ENCODE peak calls at places on chromosome 11, in six cellular contexts. G is suprapubic skin, U is stomach, E is substantia nigra, M is brain microvascular endothelial cell, Z is H1. A is an unnamed sample.

GRCh38 chr11:67996622-67997459 is 7.1 kb downstream of the UNC93B1 start:
- DNase-seq in G (peak), U (peak), E (peak), M (peak), Z (peak), A (no peak)

GRCh38 chr11:76860539-76861475 is at the start of gene ACER3:
- DNase-seq in G (peak), U (peak), E (peak), M (peak), Z (peak), A (peak)

GRCh38 chr11:89477175-89477574 is 14.0 kb downstream of the NOX4 start:
- DNase-seq in G (no peak), U (peak), E (no peak), M (no peak), Z (no peak), A (no peak)

GRCh38 chr11:73956876-73957653 is 6.2 kb downstream of the DNAJB13 start:
- DNase-seq in G (no peak), U (no peak), E (no peak), M (no peak), Z (no peak), A (no peak)

GRCh38 chr11:40508307-40508706 is 951.1 kb downstream of the LRRC4C start:
- DNase-seq in G (no peak), U (no peak), E (no peak), M (no peak), Z (no peak), A (no peak)

GRCh38 chr11:94762208-94762607 is 5.9 kb upstream of the AMOTL1 start:
- DNase-seq in G (no peak), U (no peak), E (no peak), M (no peak), Z (no peak), A (no peak)

GRCh38 chr11:41989173-41989572 is 529.7 kb upstream of the LRRC4C start:
- DNase-seq in G (no peak), U (no peak), E (no peak), M (peak), Z (no peak), A (no peak)

GRCh38 chr11:108788565-108789199 is 123.8 kb downstream of the DDX10 start:
- DNase-seq in G (no peak), U (no peak), E (no peak), M (peak), Z (no peak), A (no peak)

GRCh38 chr11:133403900-133404299 is 128.4 kb downstream of the OPCML start:
- DNase-seq in G (no peak), U (no peak), E (no peak), M (no peak), Z (no peak), A (no peak)

GRCh38 chr11:104402812-104403521 is 239.0 kb upstream of the PDGFD start:
- DNase-seq in G (no peak), U (no peak), E (no peak), M (no peak), Z (peak), A (no peak)

GRCh38 chr11:128629516-128630106 is 42.3 kb upstream of the ETS1 start:
- DNase-seq in G (no peak), U (no peak), E (no peak), M (no peak), Z (no peak), A (no peak)

GRCh38 chr11:27116684-27117083 is 76.1 kb downstream of the BBOX1 start:
- DNase-seq in G (no peak), U (no peak), E (no peak), M (peak), Z (no peak), A (no peak)

GRCh38 chr11:64931290-64931689 is 4.4 kb downstream of the GPHA2 start:
- DNase-seq in G (no peak), U (no peak), E (no peak), M (no peak), Z (no peak), A (no peak)

GRCh38 chr11:128471138-128471661 is 116.2 kb downstream of the ETS1 start:
- DNase-seq in G (no peak), U (no peak), E (no peak), M (no peak), Z (no peak), A (peak)

GRCh38 chr11:8658210-8658968 is 24.1 kb downstream of the TRIM66 start:
- DNase-seq in G (no peak), U (no peak), E (peak), M (no peak), Z (no peak), A (no peak)

GRCh38 chr11:20118209-20118608 is 42.1 kb downstream of the DBX1 start:
- DNase-seq in G (no peak), U (no peak), E (no peak), M (no peak), Z (no peak), A (no peak)

GRCh38 chr11:69598147-69598546 is 42.8 kb upstream of the CCND1 start:
- DNase-seq in G (peak), U (no peak), E (peak), M (no peak), Z (no peak), A (no peak)

GRCh38 chr11:76661835-76662434 is 8.6 kb downstream of the LRRC32 start:
- DNase-seq in G (peak), U (no peak), E (no peak), M (peak), Z (no peak), A (no peak)

GRCh38 chr11:128804481-128804880 is 62.6 kb downstream of the KCNJ1 start:
- DNase-seq in G (no peak), U (no peak), E (no peak), M (peak), Z (no peak), A (no peak)

GRCh38 chr11:78961186-78961782 is 386.6 kb upstream of the NARS2 start:
- DNase-seq in G (no peak), U (peak), E (peak), M (no peak), Z (peak), A (no peak)

GRCh38 chr11:113553235-113553634 is 78.0 kb upstream of the DRD2 start:
- DNase-seq in G (no peak), U (no peak), E (no peak), M (peak), Z (peak), A (no peak)

GRCh38 chr11:27507561-27508322 is 1.2 kb upstream of the LIN7C start:
- DNase-seq in G (no peak), U (no peak), E (no peak), M (no peak), Z (no peak), A (no peak)

GRCh38 chr11:94933225-94934130 is 39.9 kb downstream of the CWC15 start:
- DNase-seq in G (no peak), U (no peak), E (peak), M (peak), Z (no peak), A (no peak)

GRCh38 chr11:96338910-96339703 is 3.9 kb downstream of the MAML2 start:
- DNase-seq in G (no peak), U (no peak), E (peak), M (peak), Z (no peak), A (peak)

GRCh38 chr11:64869571-64870175 is 8.7 kb downstream of the EHD1 start:
- DNase-seq in G (no peak), U (no peak), E (no peak), M (no peak), Z (no peak), A (no peak)

GRCh38 chr11:121669422-121669821 is 216.7 kb upstream of the SORL1-AS1 start:
- DNase-seq in G (no peak), U (no peak), E (no peak), M (no peak), Z (no peak), A (no peak)
- H3K27ac ChIP-seq in G (no peak), U (no peak), E (no peak), M (no peak), Z (no peak), A (no peak)

GRCh38 chr11:61921446-61921845 is 4.1 kb upstream of the RAB3IL1 start:
- DNase-seq in G (peak), U (no peak), E (no peak), M (no peak), Z (no peak), A (no peak)
- H3K27ac ChIP-seq in G (peak), U (no peak), E (no peak), M (no peak), Z (no peak), A (no peak)

GRCh38 chr11:85062626-85063025 is 564.5 kb downstream of the DLG2 start:
- DNase-seq in G (no peak), U (no peak), E (no peak), M (no peak), Z (no peak), A (no peak)
- H3K27ac ChIP-seq in G (no peak), U (no peak), E (no peak), M (no peak), Z (no peak), A (no peak)

GRCh38 chr11:10674440-10674855 is 19.1 kb downstream of the IRAG1 start:
- DNase-seq in G (no peak), U (no peak), E (no peak), M (no peak), Z (no peak), A (no peak)
- H3K27ac ChIP-seq in G (peak), U (peak), E (no peak), M (no peak), Z (no peak), A (no peak)

DNA sequence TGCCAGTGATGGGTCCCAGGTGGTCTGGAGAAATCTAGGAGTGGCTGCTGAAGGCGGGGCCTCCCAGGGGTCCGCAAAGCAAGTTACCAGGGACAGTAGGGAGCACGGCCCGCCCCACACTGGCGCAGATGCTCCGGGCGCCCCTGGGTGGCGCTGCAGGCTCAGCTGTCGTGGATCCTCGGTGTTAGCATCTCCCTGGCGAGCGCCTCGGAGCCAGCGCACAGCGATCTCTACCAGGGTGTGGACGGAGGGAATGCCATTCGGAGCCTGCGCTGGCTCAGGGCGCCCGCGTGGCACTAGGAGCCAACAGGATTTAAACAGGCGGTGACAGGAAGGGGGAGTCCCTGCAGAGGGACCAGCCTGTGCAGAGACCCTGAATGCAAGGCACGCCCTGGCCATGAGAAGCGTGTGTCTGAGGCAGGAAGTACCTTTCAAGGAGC is 20.2 kb downstream of the FADS3 start:
- DNase-seq in G (peak), U (peak), E (peak), M (peak), Z (peak), A (peak)
- H3K27ac ChIP-seq in G (peak), U (no peak), E (peak), M (no peak), Z (no peak), A (no peak)

GRCh38 chr11:34586655-34587281 is 34.1 kb upstream of the EHF start:
- DNase-seq in G (no peak), U (no peak), E (no peak), M (no peak), Z (no peak), A (no peak)
- H3K27ac ChIP-seq in G (no peak), U (no peak), E (no peak), M (no peak), Z (no peak), A (no peak)

GRCh38 chr11:11584446-11584810 is 37.4 kb downstream of the GALNT18 start:
- DNase-seq in G (no peak), U (no peak), E (no peak), M (peak), Z (no peak), A (no peak)
- H3K27ac ChIP-seq in G (no peak), U (no peak), E (no peak), M (peak), Z (no peak), A (no peak)

A was measured in CD4-positive, alpha-beta T cell.